ENCODE peak calls at places on chromosomes 11 and 22, in ten cellular contexts. Y, I, L, F, K, C, V, N, M and S are unnamed samples. For H3K9me3, the result is how much of the 10 kb centered on the place peaks cover.

GRCh38 chr11:26867286-26867685 is 126.6 kb upstream of the FIBIN start:
- DNase-seq in V (no peak), L (no peak), I (no peak), K (no peak), C (no peak), Y (no peak), F (no peak), N (no peak), M (no peak), S (no peak)

GRCh38 chr11:1939006-1939626 is 8.0 kb upstream of the MRPL23 start:
- DNase-seq in C (peak), M (no peak), Y (no peak), V (no peak), L (no peak), N (peak), I (no peak), F (no peak), K (no peak), S (no peak)

GRCh38 chr11:128181090-128181485 is 406.3 kb downstream of the ETS1 start:
- DNase-seq in N (no peak), F (no peak), M (no peak), V (no peak), I (no peak), C (no peak), L (no peak), Y (no peak), K (no peak), S (no peak)

GRCh38 chr11:117564321-117564720 is 232.7 kb downstream of the DSCAML1 start:
- DNase-seq in Y (no peak), L (no peak), I (no peak), F (no peak), N (no peak), K (no peak), M (no peak), C (no peak), V (no peak), S (no peak)

GRCh38 chr11:66328307-66329144 is 7.7 kb downstream of the RIN1 start:
- DNase-seq in L (peak), Y (peak), F (peak), C (peak), M (no peak), K (peak), I (peak), V (peak), N (peak), S (peak)

GRCh38 chr11:119103793-119104192 is 2.1 kb upstream of the DPAGT1 start:
- DNase-seq in K (no peak), I (no peak), F (no peak), L (no peak), N (no peak), V (no peak), Y (no peak), C (no peak), M (no peak), S (no peak)

GRCh38 chr22:33404723-33405122 is 346.5 kb upstream of the SYN3 start:
- DNase-seq in K (no peak), Y (no peak), V (no peak), I (no peak), N (no peak), F (no peak), M (no peak), C (no peak), L (no peak), S (no peak)

GRCh38 chr22:41975299-41976069 is 6.2 kb downstream of the SEPTIN3 start:
- DNase-seq in I (no peak), V (no peak), F (no peak), C (no peak), M (no peak), Y (no peak), K (no peak), N (no peak), L (no peak), S (no peak)

GRCh38 chr11:15901046-15901445 is 455.3 kb downstream of the SOX6 start:
- DNase-seq in Y (no peak), K (no peak), F (no peak), M (no peak), N (no peak), C (peak), L (no peak), V (no peak), I (peak), S (no peak)

GRCh38 chr11:76051937-76052336 is 154.4 kb downstream of the WNT11 start:
- DNase-seq in V (no peak), C (no peak), N (no peak), K (no peak), M (no peak), I (no peak), L (no peak), F (no peak), Y (no peak), S (no peak)

GRCh38 chr11:74004694-74005615 is 3.9 kb downstream of the UCP3 start:
- DNase-seq in L (peak), C (peak), V (no peak), N (peak), M (no peak), I (no peak), K (no peak), Y (no peak), F (no peak), S (no peak)

GRCh38 chr11:62909107-62909894 is 11.9 kb downstream of the CHRM1 start:
- DNase-seq in F (peak), N (no peak), L (no peak), K (no peak), Y (peak), V (peak), C (peak), M (no peak), I (peak), S (peak)

GRCh38 chr11:111845256-111846028 is 25.9 kb downstream of the ALG9 start:
- DNase-seq in N (no peak), F (no peak), M (no peak), I (no peak), V (no peak), L (no peak), Y (no peak), C (no peak), K (no peak), S (no peak)

GRCh38 chr11:39617971-39618370 is 1841.5 kb downstream of the LRRC4C start:
- DNase-seq in I (no peak), L (no peak), F (no peak), M (no peak), C (no peak), Y (no peak), N (no peak), V (no peak), K (no peak), S (no peak)

GRCh38 chr11:14359573-14360031 is 619 bp upstream of the RRAS2 start:
- DNase-seq in C (no peak), Y (no peak), I (no peak), K (no peak), M (no peak), V (no peak), N (no peak), L (no peak), F (no peak), S (no peak)

GRCh38 chr11:454043-454442 is 4.0 kb downstream of the PTDSS2 start:
- DNase-seq in K (no peak), M (no peak), V (no peak), C (no peak), I (no peak), F (no peak), L (no peak), N (no peak), Y (no peak), S (no peak)

GRCh38 chr11:95095858-95096587 is 6.4 kb downstream of the ENDOD1 start:
- DNase-seq in N (peak), F (no peak), V (no peak), K (no peak), C (no peak), I (no peak), M (no peak), L (no peak), Y (no peak), S (no peak)

GRCh38 chr11:61890536-61891330 is 612 bp downstream of the FADS3 start:
- DNase-seq in V (peak), K (peak), N (peak), Y (peak), L (no peak), F (no peak), C (peak), M (peak), I (peak), S (peak)

GRCh38 chr11:21814169-21814568 is 378.7 kb upstream of the ANO5 start:
- DNase-seq in M (no peak), Y (peak), K (no peak), V (no peak), C (peak), N (no peak), I (no peak), L (no peak), F (no peak), S (no peak)

GRCh38 chr11:57318178-57318577 is 6.6 kb downstream of the TNKS1BP1 start:
- DNase-seq in Y (no peak), C (peak), L (no peak), V (no peak), I (no peak), N (no peak), M (no peak), F (no peak), K (no peak), S (no peak)

GRCh38 chr11:121321614-121322243 is 29.2 kb downstream of the SC5D start:
- DNase-seq in F (peak), I (peak), Y (peak), L (no peak), V (peak), C (peak), N (peak), K (no peak), M (no peak), S (no peak)

GRCh38 chr11:115758011-115758410 is 253.8 kb upstream of the CADM1 start:
- DNase-seq in C (no peak), F (no peak), N (no peak), I (no peak), M (no peak), V (no peak), L (no peak), K (no peak), Y (no peak), S (no peak)

GRCh38 chr11:16987205-16987568 is 27.0 kb downstream of the PLEKHA7 start:
- DNase-seq in I (no peak), F (no peak), L (no peak), Y (no peak), K (peak), N (no peak), M (no peak), V (peak), C (no peak), S (peak)

GRCh38 chr11:95289378-95289777 is 58.4 kb upstream of the SESN3 start:
- DNase-seq in V (no peak), N (no peak), F (no peak), I (no peak), L (no peak), Y (no peak), M (no peak), C (no peak), K (no peak), S (no peak)

GRCh38 chr22:50184541-50185383 is 951 bp upstream of the TRABD start:
- DNase-seq in M (no peak), V (no peak), K (peak), F (no peak), L (no peak), Y (no peak), I (peak), N (no peak), C (peak), S (no peak)

GRCh38 chr11:101586965-101587364 is 3.2 kb upstream of the TRPC6 start:
- DNase-seq in N (no peak), M (no peak), C (no peak), V (no peak), Y (no peak), F (no peak), K (no peak), I (no peak), L (no peak), S (no peak)

GRCh38 chr22:50173221-50173982 is 2.9 kb downstream of the PANX2 start:
- DNase-seq in L (no peak), V (no peak), F (no peak), C (peak), N (no peak), K (no peak), Y (no peak), M (no peak), I (no peak), S (no peak)

GRCh38 chr11:98674390-98674789 is 346.4 kb upstream of the CNTN5 start:
- DNase-seq in C (no peak), F (no peak), L (no peak), V (no peak), K (no peak), I (no peak), M (no peak), N (no peak), Y (no peak), S (no peak)
- H3K9me3 ChIP-seq in C (under half), F (under half), L (under half), V (under half), K (under half), I (under half), M (under half), N (under half), Y (under half), S (under half)

DNA sequence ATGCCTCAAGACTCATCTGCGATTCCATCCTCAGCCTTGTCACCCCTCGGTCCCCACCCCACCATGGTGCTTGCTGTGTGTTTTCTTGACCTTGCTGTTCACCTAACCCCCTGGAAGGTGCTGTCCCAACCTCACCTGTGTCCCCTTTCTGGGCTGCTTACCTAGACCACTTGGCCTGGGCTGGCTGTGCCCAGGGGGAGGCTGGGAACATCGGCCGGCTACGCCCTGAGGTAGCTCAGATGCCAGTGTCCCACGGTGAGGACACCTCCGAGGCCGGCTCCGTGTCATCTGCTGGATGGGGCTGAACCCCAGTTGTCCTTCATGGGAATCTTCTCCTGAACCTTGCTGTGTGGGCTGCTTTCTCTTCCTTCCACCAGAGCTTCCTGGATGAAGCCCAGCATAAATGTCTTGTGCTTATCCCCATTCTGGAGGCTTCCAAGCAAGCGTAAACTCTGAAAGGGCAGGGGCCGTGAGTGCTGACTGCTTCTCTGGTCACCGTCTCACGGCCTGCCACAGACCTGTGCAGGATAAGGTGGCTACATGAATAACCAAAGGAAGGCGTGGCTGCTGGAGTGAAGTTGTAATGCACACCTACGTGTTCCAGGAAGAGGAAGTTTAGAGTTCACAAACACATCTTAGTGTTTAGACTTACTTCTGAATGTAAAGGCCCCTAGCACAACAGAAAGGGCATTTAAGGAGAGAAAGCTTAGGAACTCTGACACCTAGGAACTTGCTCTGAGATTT is 724.3 kb downstream of the TBC1D22A start:
- DNase-seq in M (no peak), K (no peak), I (no peak), C (no peak), F (no peak), L (no peak), Y (no peak), N (peak), V (no peak), S (no peak)
- H3K9me3 ChIP-seq in M (under half), K (under half), I (under half), C (under half), F (under half), L (under half), Y (under half), N (under half), V (half or more), S (under half)

GRCh38 chr22:48688366-48688765 is 1139.3 kb downstream of the BRD1 start:
- DNase-seq in K (no peak), N (no peak), V (no peak), I (no peak), L (no peak), Y (no peak), C (no peak), M (no peak), F (no peak), S (no peak)

GRCh38 chr22:48685767-48686166 is 1141.9 kb downstream of the BRD1 start:
- DNase-seq in V (no peak), Y (no peak), I (no peak), N (no peak), L (no peak), C (peak), F (no peak), K (no peak), M (no peak), S (no peak)

GRCh38 chr22:48689206-48689605 is 1138.5 kb downstream of the BRD1 start:
- DNase-seq in F (no peak), M (no peak), I (no peak), C (peak), L (no peak), N (no peak), Y (no peak), K (no peak), V (no peak), S (no peak)

GRCh38 chr22:48687606-48688005 is 1140.1 kb downstream of the BRD1 start:
- DNase-seq in C (peak), F (no peak), Y (no peak), L (no peak), N (no peak), M (no peak), K (no peak), I (no peak), V (no peak), S (no peak)

DNA sequence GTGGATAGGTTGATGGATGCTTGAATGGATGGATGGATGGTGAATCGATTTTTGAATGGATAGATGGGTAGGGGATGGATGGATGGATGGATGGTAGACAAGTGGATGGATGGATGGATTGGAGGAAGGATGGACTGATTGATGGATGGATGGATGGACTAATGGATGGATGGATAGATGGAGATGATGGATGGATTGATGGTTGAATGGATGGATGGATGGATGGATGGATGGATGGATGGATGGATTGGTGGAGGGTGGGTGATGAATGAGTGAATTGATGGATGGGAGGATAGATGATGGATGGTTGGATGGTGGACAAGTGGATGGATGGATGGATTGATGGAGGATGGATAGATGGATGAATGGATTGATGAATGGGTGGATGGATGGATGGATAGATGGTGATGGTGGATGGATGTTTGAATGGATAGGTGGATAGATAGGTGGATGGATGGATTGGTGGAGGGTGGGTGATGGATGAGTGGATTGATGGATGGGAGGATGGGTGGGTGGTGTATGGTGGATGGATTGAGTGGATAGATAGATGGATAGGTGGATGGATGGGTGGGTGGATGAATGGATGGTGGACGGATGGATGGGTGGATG is 1140.9 kb downstream of the BRD1 start:
- DNase-seq in Y (no peak), M (no peak), K (no peak), F (no peak), I (no peak), L (no peak), N (no peak), V (no peak), C (no peak), S (no peak)
- H3K9me3 ChIP-seq in Y (under half), M (under half), K (under half), F (under half), I (under half), L (under half), N (under half), V (under half), C (under half), S (under half)

GRCh38 chr22:48758905-48759875 is 1068.5 kb downstream of the BRD1 start:
- DNase-seq in N (no peak), M (no peak), I (no peak), L (no peak), K (peak), Y (no peak), V (peak), C (no peak), F (no peak), S (no peak)
- H3K9me3 ChIP-seq in N (under half), M (under half), I (under half), L (under half), K (under half), Y (under half), V (under half), C (under half), F (under half), S (under half)